ENCODE peak calls at places on chromosome 1, in five cellular contexts. E is EL, X is GM23248, M is NCI-H526, N is heart left ventricle. P is an unnamed sample.

GRCh38 chr1:165364432-165365133 is 8.1 kb upstream of the LMX1A start:
- DNase-seq in E (no peak), X (peak), M (no peak), N (no peak), P (no peak)

GRCh38 chr1:233617025-233617424 is 3.1 kb downstream of the KCNK1 start:
- DNase-seq in E (no peak), X (no peak), M (no peak), N (no peak), P (no peak)

GRCh38 chr1:100904528-100904927 is 8.6 kb downstream of the SLC30A7 start:
- DNase-seq in E (no peak), X (no peak), M (no peak), N (no peak), P (no peak)

GRCh38 chr1:192809286-192810252 is 730 bp downstream of the RGS2 start:
- DNase-seq in E (peak), X (peak), M (peak), N (peak), P (peak)

GRCh38 chr1:66275601-66276023 is 258.3 kb upstream of the SGIP1 start:
- DNase-seq in E (no peak), X (no peak), M (no peak), N (peak), P (no peak)

GRCh38 chr1:161021168-161021958 is 411 bp upstream of the F11R start:
- DNase-seq in E (peak), X (peak), M (peak), N (peak), P (peak)

GRCh38 chr1:160354388-160354985 is 11.3 kb downstream of the NCSTN start:
- DNase-seq in E (peak), X (peak), M (peak), N (no peak), P (peak)

GRCh38 chr1:27529638-27530018 is 39.7 kb upstream of the WASF2 start:
- DNase-seq in E (no peak), X (no peak), M (no peak), N (no peak), P (no peak)

GRCh38 chr1:209427811-209428210 is 155.7 kb upstream of the CAMK1G start:
- DNase-seq in E (no peak), X (no peak), M (no peak), N (no peak), P (no peak)

GRCh38 chr1:38917772-38918171 is 23.9 kb downstream of the RHBDL2 start:
- DNase-seq in E (no peak), X (no peak), M (no peak), N (no peak), P (no peak)

P was measured in right atrium auricular region.